ENCODE peak calls at places on chromosomes 11 and 22, in five cellular contexts. Y is IMR-90, A is HepG2, R is K562, T is H1. D is an unnamed sample.

GRCh38 chr11:3942160-3942955 is 86.9 kb downstream of the STIM1 start:
- DNase-seq in Y (no peak), A (peak), R (peak), T (no peak), D (no peak)

GRCh38 chr11:71339178-71339881 is 87.0 kb upstream of the SHANK2 start:
- DNase-seq in Y (no peak), A (no peak), R (no peak), T (no peak), D (no peak)

GRCh38 chr22:39125622-39126021 is 26.9 kb downstream of the CBX7 start:
- DNase-seq in Y (no peak), A (no peak), R (no peak), T (no peak), D (no peak)

GRCh38 chr22:31350410-31350863 is 4.3 kb upstream of the PATZ1 start:
- DNase-seq in Y (no peak), A (peak), R (peak), T (no peak), D (peak)

GRCh38 chr11:65562788-65563187 is 4.6 kb upstream of the LTBP3 start:
- DNase-seq in Y (no peak), A (no peak), R (no peak), T (no peak), D (no peak)

GRCh38 chr11:73085189-73085875 is 56.8 kb downstream of the FCHSD2 start:
- DNase-seq in Y (peak), A (peak), R (no peak), T (no peak), D (peak)

GRCh38 chr11:119157088-119157487 is 8.2 kb downstream of the ABCG4 start:
- DNase-seq in Y (no peak), A (peak), R (no peak), T (no peak), D (no peak)

GRCh38 chr11:14451825-14452224 is 47.8 kb downstream of the COPB1 start:
- DNase-seq in Y (peak), A (no peak), R (no peak), T (no peak), D (no peak)

GRCh38 chr11:19951558-19952083 is 208.7 kb downstream of the DBX1 start:
- DNase-seq in Y (peak), A (peak), R (peak), T (no peak), D (peak)

GRCh38 chr11:20363500-20364411 is at the start of gene HTATIP2:
- DNase-seq in Y (peak), A (no peak), R (peak), T (no peak), D (peak)

GRCh38 chr11:125071408-125071807 is 8.3 kb downstream of the SLC37A2 start:
- DNase-seq in Y (no peak), A (no peak), R (peak), T (no peak), D (no peak)

GRCh38 chr22:29926057-29926456 is 43.1 kb downstream of the MTMR3 start:
- DNase-seq in Y (no peak), A (no peak), R (no peak), T (no peak), D (no peak)

GRCh38 chr22:17120281-17120680 is 879 bp downstream of the TMEM121B start:
- DNase-seq in Y (peak), A (no peak), R (peak), T (peak), D (no peak)

GRCh38 chr22:48342732-48343131 is 1484.9 kb downstream of the BRD1 start:
- DNase-seq in Y (no peak), A (no peak), R (no peak), T (no peak), D (no peak)

GRCh38 chr11:113192121-113192925 is 122.1 kb upstream of the TTC12 start:
- DNase-seq in Y (no peak), A (no peak), R (no peak), T (no peak), D (no peak)

GRCh38 chr11:103234974-103235373 is 125.7 kb downstream of the DYNC2H1 start:
- DNase-seq in Y (peak), A (no peak), R (no peak), T (no peak), D (no peak)

GRCh38 chr11:7551571-7551970 is 37.8 kb downstream of the PPFIBP2 start:
- DNase-seq in Y (peak), A (no peak), R (no peak), T (no peak), D (no peak)

GRCh38 chr22:39514373-39514973 is 5.9 kb upstream of the ATF4 start:
- DNase-seq in Y (peak), A (no peak), R (no peak), T (no peak), D (peak)

GRCh38 chr22:41517172-41518047 is 26.9 kb downstream of the POLR3H start:
- DNase-seq in Y (peak), A (peak), R (peak), T (no peak), D (peak)

GRCh38 chr11:111514216-111515031 is at the start of gene HOATZ:
- DNase-seq in Y (no peak), A (no peak), R (peak), T (peak), D (no peak)

GRCh38 chr22:47782461-47783075 is 1020.1 kb downstream of the TBC1D22A start:
- DNase-seq in Y (no peak), A (no peak), R (no peak), T (no peak), D (no peak)

GRCh38 chr11:72228844-72229231 is 4.3 kb downstream of the INPPL1 start:
- DNase-seq in Y (no peak), A (no peak), R (no peak), T (no peak), D (no peak)

GRCh38 chr11:85281550-85281949 is 345.6 kb downstream of the DLG2 start:
- DNase-seq in Y (no peak), A (no peak), R (no peak), T (no peak), D (no peak)

GRCh38 chr11:22753401-22753800 is 76.2 kb downstream of the SVIP start:
- DNase-seq in Y (no peak), A (no peak), R (no peak), T (no peak), D (no peak)

GRCh38 chr11:119158467-119158866 is 9.6 kb downstream of the ABCG4 start:
- DNase-seq in Y (no peak), A (no peak), R (no peak), T (no peak), D (no peak)

GRCh38 chr11:57885298-57886035 is 123.9 kb downstream of the CTNND1 start:
- DNase-seq in Y (peak), A (peak), R (peak), T (no peak), D (no peak)
- TF ChIP-seq MAFK in Y (no peak), A (no peak), R (no peak), T (no peak), D (no peak)

GRCh38 chr11:134387501-134387900 is 24.5 kb downstream of the B3GAT1 start:
- DNase-seq in Y (no peak), A (no peak), R (no peak), T (no peak), D (no peak)

GRCh38 chr11:134385171-134385570 is 26.9 kb downstream of the B3GAT1 start:
- DNase-seq in Y (no peak), A (no peak), R (no peak), T (no peak), D (no peak)

GRCh38 chr11:134386945-134387344 is 25.1 kb downstream of the B3GAT1 start:
- DNase-seq in Y (no peak), A (no peak), R (no peak), T (no peak), D (no peak)

GRCh38 chr11:134384406-134384805 is 27.6 kb downstream of the B3GAT1 start:
- DNase-seq in Y (no peak), A (no peak), R (no peak), T (no peak), D (no peak)

DNA sequence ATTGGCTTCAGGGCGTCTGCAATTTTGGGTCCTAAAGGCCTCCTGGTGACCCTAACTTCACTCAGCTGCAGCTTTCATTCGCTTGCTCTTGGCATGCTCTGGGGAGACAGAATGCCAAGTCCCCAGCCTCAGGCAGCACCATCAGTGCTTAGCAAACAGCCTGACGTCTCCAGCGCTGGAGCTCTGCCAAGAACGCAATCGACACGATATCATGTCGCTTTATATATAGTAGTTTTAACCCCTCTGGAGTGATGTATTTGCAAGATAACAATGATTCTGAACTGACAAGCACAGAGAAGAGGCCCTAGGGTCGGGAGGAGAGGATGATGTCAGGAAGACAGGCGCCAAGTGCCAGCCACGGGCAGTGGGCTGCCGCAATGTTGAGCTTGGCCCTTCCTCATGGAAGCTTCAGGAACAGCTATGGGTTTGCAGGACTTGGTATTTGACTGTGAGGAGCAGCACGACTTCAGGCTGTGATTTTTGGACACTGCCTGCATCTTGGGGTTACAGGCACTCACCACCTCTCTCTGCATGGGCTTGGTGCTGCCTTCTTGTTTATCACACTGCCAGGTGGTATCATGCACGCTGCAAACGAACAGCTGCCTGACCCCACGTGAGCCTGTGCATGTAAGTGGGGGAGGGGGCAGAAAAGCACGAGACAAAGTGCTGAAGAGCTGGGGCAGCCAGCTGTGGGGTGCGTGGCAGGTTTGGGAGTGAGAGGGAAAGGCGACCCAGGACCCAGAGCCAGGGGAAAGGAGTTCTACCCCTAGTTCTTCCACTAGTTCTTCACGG is 26.1 kb downstream of the B3GAT1 start:
- DNase-seq in Y (no peak), A (no peak), R (no peak), T (no peak), D (no peak)
- TF ChIP-seq MAFK in Y (no peak), A (no peak), R (no peak), T (no peak), D (no peak)

GRCh38 chr22:36860017-36860416 is 789 bp upstream of the NCF4 start:
- DNase-seq in Y (no peak), A (no peak), R (no peak), T (no peak), D (no peak)
- TF ChIP-seq MAFK in Y (no peak), A (no peak), R (no peak), T (no peak), D (no peak)

GRCh38 chr11:13000721-13001120 is 8.4 kb upstream of the RASSF10 start:
- DNase-seq in Y (no peak), A (no peak), R (no peak), T (no peak), D (no peak)

GRCh38 chr11:13000116-13000515 is 9.0 kb upstream of the RASSF10 start:
- DNase-seq in Y (no peak), A (no peak), R (no peak), T (no peak), D (no peak)

GRCh38 chr11:13007182-13007581 is 1.9 kb upstream of the RASSF10 start:
- DNase-seq in Y (no peak), A (peak), R (no peak), T (no peak), D (no peak)

GRCh38 chr11:13007702-13008435 is 1.2 kb upstream of the RASSF10 start:
- DNase-seq in Y (no peak), A (peak), R (no peak), T (no peak), D (peak)

DNA sequence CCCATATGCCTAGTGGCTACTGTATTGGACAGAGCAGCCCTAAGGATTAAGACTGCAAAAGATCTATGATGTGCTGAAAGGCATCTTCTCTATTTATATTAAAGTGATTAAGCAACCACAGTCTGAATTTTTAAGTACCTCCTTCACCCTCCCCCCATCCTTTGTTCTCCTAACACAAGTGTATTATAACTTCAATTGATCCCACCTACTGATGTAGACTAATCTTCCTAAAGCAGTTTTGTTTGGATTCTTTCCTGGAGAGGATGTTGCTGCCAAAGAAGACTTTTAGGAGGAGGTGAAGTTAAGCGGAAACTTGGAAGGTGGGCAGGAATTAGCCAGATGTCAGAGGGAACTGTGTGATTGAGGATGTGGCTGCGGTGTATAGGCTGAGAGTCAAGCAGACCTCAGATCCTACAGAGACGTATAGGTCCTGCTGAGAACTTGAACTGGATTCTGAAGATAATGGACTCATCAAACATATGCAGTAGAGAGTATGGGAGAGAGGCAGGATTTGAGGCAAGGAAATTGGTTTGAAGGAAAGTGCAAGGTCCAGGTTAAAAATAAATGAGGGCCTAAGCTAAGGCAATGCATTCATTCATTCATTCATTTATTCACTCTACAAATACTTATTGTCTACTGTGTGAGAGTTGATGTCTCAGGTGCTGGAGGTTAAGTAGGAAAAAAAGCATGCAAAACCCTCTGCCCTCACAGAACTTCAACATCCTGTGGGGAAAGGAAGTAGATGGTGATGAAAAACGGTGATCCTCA is 5.2 kb upstream of the RASSF10 start:
- DNase-seq in Y (no peak), A (no peak), R (no peak), T (no peak), D (no peak)
- TF ChIP-seq MAFK in Y (no peak), A (no peak), R (no peak), T (no peak), D (no peak)

GRCh38 chr11:120302001-120302805 is 22.9 kb upstream of the TLCD5 start:
- DNase-seq in Y (no peak), A (no peak), R (no peak), T (no peak), D (no peak)

GRCh38 chr11:120303004-120303637 is 22.0 kb upstream of the TLCD5 start:
- DNase-seq in Y (peak), A (peak), R (peak), T (peak), D (peak)

GRCh38 chr11:120306519-120307242 is 18.4 kb upstream of the TLCD5 start:
- DNase-seq in Y (peak), A (no peak), R (peak), T (peak), D (peak)

GRCh38 chr11:120305286-120305685 is 19.8 kb upstream of the TLCD5 start:
- DNase-seq in Y (no peak), A (no peak), R (no peak), T (no peak), D (no peak)

GRCh38 chr11:120304526-120304925 is 20.6 kb upstream of the TLCD5 start:
- DNase-seq in Y (peak), A (no peak), R (no peak), T (no peak), D (peak)
- TF ChIP-seq MAFK in Y (no peak), A (no peak), R (no peak), T (no peak), D (no peak)

GRCh38 chr11:82874646-82875523 is 25.3 kb downstream of the PRCP start:
- DNase-seq in Y (no peak), A (no peak), R (no peak), T (no peak), D (no peak)

GRCh38 chr11:82872377-82873150 is 27.7 kb downstream of the PRCP start:
- DNase-seq in Y (no peak), A (no peak), R (no peak), T (no peak), D (no peak)

GRCh38 chr11:82869657-82870056 is 30.6 kb downstream of the PRCP start:
- DNase-seq in Y (no peak), A (no peak), R (no peak), T (no peak), D (no peak)

GRCh38 chr11:82871646-82872045 is 28.6 kb downstream of the PRCP start:
- DNase-seq in Y (no peak), A (no peak), R (no peak), T (no peak), D (no peak)

GRCh38 chr11:82873919-82874333 is 26.3 kb downstream of the PRCP start:
- DNase-seq in Y (no peak), A (no peak), R (no peak), T (no peak), D (no peak)
- TF ChIP-seq MAFK in Y (no peak), A (no peak), R (no peak), T (no peak), D (no peak)

D was measured in A549.